ENCODE peak calls at places on chromosomes 6 and 20, in four cellular contexts. One of them, this sample, is unnamed.

GRCh38 chr6:39228992-39229767 is at the start of gene KCNK5:
- DNase-seq in H9: peak; percentile 94
- DNase-seq in fibroblast of the aortic adventitia: peak; percentile 10
- DNase-seq in GM06990: peak; percentile 83
- DNase-seq in this sample: peak; percentile 88

GRCh38 chr6:119184008-119184665 is 105.7 kb upstream of the FAM184A start:
- DNase-seq in H9: no peak
- DNase-seq in fibroblast of the aortic adventitia: no peak
- DNase-seq in GM06990: no peak
- DNase-seq in this sample: no peak

GRCh38 chr20:57560554-57561355 is at the start of gene PCK1:
- DNase-seq in H9: no peak
- DNase-seq in fibroblast of the aortic adventitia: peak; percentile 7
- DNase-seq in GM06990: no peak
- DNase-seq in this sample: no peak

GRCh38 chr6:81451787-81452186 is 300.7 kb downstream of the TENT5A start:
- DNase-seq in H9: no peak
- DNase-seq in fibroblast of the aortic adventitia: peak; percentile 95
- DNase-seq in GM06990: no peak
- DNase-seq in this sample: peak; percentile 36

GRCh38 chr20:50012282-50013263 is 29.8 kb downstream of the SNAI1 start:
- DNase-seq in H9: no peak
- DNase-seq in fibroblast of the aortic adventitia: no peak
- DNase-seq in GM06990: no peak
- DNase-seq in this sample: no peak

GRCh38 chr6:107869871-107870270 is 45.8 kb upstream of the SCML4 start:
- DNase-seq in H9: no peak
- DNase-seq in fibroblast of the aortic adventitia: no peak
- DNase-seq in GM06990: no peak
- DNase-seq in this sample: no peak

GRCh38 chr6:47407295-47408281 is 70.0 kb upstream of the CD2AP start:
- DNase-seq in H9: no peak
- DNase-seq in fibroblast of the aortic adventitia: peak; percentile 6
- DNase-seq in GM06990: no peak
- DNase-seq in this sample: no peak

GRCh38 chr6:42190784-42191183 is 4.0 kb downstream of the GUCA1B start:
- DNase-seq in H9: no peak
- DNase-seq in fibroblast of the aortic adventitia: peak; percentile 58
- DNase-seq in GM06990: no peak
- DNase-seq in this sample: no peak

GRCh38 chr6:91088515-91088914 is 501.6 kb upstream of the MAP3K7 start:
- DNase-seq in H9: no peak
- DNase-seq in fibroblast of the aortic adventitia: no peak
- DNase-seq in GM06990: no peak
- DNase-seq in this sample: no peak

GRCh38 chr6:144500886-144501285 is 215.8 kb downstream of the UTRN start:
- DNase-seq in H9: no peak
- DNase-seq in fibroblast of the aortic adventitia: no peak
- DNase-seq in GM06990: no peak
- DNase-seq in this sample: no peak

GRCh38 chr20:21325296-21325695 is 22.2 kb downstream of the XRN2 start:
- DNase-seq in H9: no peak
- DNase-seq in fibroblast of the aortic adventitia: peak; percentile 49
- DNase-seq in GM06990: no peak
- DNase-seq in this sample: no peak

GRCh38 chr20:50120935-50121693 is 8.2 kb upstream of the UBE2V1 start:
- DNase-seq in H9: peak; percentile 80
- DNase-seq in fibroblast of the aortic adventitia: peak; percentile 61
- DNase-seq in GM06990: no peak
- DNase-seq in this sample: peak; percentile 47

GRCh38 chr20:51182571-51182970 is 159.7 kb upstream of the KCNG1 start:
- DNase-seq in H9: no peak
- DNase-seq in fibroblast of the aortic adventitia: no peak
- DNase-seq in GM06990: no peak
- DNase-seq in this sample: no peak

GRCh38 chr6:67594366-67594765 is 1040.7 kb upstream of the ADGRB3 start:
- DNase-seq in H9: no peak
- DNase-seq in fibroblast of the aortic adventitia: peak; percentile 66
- DNase-seq in GM06990: no peak
- DNase-seq in this sample: no peak

DNA sequence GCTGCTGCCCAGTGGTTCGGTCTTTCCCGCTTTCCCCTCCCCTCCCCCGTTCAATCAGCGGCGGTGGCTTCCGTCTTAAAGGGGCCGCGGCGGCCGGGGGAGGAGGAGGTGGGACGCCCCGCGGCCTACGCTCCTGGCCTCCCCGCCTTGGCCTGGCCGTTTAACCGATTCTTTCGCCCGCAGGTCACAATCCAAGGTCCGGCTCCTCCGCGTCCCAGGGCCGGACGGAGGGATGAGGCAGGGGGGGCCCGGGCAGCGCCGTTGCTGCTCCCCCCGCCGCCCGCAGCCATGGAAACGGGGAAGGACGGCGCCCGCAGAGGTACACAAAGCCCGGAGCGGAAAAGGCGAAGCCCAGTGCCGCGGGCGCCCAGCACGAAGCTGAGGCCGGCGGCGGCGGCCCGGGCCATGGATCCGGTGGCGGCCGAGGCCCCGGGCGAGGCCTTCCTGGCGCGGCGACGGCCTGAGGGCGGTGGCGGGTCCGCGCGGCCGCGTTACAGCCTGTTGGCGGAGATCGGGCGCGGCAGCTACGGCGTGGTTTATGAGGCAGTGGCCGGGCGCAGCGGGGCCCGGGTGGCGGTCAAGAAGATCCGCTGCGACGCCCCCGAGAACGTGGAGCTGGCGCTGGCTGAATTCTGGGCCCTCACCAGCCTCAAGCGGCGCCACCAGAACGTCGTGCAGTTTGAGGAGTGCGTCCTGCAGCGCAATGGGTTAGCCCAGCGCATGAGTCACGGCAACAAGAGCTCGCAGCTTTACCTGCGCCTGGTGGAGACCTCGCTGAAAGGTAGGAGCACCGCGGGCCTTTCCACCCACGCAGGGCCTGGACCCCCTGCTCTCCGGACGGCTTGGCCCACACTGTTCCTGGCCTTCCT is 1.2 kb downstream of the STK35 start:
- DNase-seq in H9: peak; percentile 81
- DNase-seq in fibroblast of the aortic adventitia: peak; percentile 46
- DNase-seq in GM06990: peak; percentile 91
- DNase-seq in this sample: peak; percentile 96
- TF ChIP-seq CTCF in H9: no peak
- TF ChIP-seq CTCF in fibroblast of the aortic adventitia: no peak
- TF ChIP-seq CTCF in GM06990: no peak
- TF ChIP-seq CTCF in this sample: no peak

GRCh38 chr6:137489410-137490371 is 4.5 kb downstream of the OLIG3 start:
- DNase-seq in H9: peak; percentile 47
- DNase-seq in fibroblast of the aortic adventitia: no peak
- DNase-seq in GM06990: no peak
- DNase-seq in this sample: peak; percentile 28
- TF ChIP-seq CTCF in H9: no peak
- TF ChIP-seq CTCF in fibroblast of the aortic adventitia: no peak
- TF ChIP-seq CTCF in GM06990: no peak
- TF ChIP-seq CTCF in this sample: no peak

GRCh38 chr6:161141173-161141572 is 132.7 kb downstream of the AGPAT4 start:
- DNase-seq in H9: no peak
- DNase-seq in fibroblast of the aortic adventitia: no peak
- DNase-seq in GM06990: no peak
- DNase-seq in this sample: no peak

GRCh38 chr6:161140554-161140875 is 133.3 kb downstream of the AGPAT4 start:
- DNase-seq in H9: no peak
- DNase-seq in fibroblast of the aortic adventitia: no peak
- DNase-seq in GM06990: no peak
- DNase-seq in this sample: no peak

GRCh38 chr6:161138545-161139303 is 135.1 kb downstream of the AGPAT4 start:
- DNase-seq in H9: no peak
- DNase-seq in fibroblast of the aortic adventitia: no peak
- DNase-seq in GM06990: no peak
- DNase-seq in this sample: no peak

GRCh38 chr6:161139304-161139765 is 134.5 kb downstream of the AGPAT4 start:
- DNase-seq in H9: no peak
- DNase-seq in fibroblast of the aortic adventitia: no peak
- DNase-seq in GM06990: no peak
- DNase-seq in this sample: no peak

DNA sequence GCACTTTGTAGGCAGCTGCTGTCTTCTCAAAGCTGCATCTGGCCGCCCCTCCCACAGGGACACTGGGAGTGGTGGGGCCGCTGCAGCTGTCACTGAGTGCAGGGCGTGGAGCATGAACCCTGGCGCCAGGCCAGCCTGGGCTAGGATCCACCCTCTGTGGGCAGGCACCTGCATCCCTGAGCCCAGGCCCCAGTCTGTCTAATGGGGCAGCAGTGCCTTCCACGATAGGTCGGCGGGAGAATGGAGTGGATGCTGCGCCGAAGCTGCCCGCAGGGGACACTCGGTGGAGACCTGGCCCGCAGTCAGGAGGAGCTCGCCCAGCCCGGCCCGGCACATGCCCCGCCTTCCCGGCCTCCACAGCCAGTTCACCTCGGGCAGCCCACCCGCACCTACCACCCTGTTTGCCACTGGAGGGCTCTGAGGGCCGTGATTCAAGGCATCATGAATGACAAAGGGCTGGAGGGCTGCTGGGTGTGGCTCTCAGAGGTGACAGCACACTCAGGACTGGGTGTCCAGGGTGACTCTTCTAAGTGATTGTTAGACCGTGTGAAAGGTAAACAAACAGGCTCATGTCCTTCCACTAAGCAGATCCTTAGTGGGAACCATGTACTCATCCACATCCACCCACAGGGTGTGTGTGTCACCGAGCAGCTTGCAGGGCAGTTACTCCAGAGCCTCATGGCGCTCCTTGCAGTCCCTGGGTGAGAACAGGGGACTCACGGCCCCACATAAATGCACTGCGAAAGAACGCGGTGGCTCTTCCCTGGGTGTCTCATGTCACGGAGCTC is 133.9 kb downstream of the AGPAT4 start:
- DNase-seq in H9: peak; percentile 61
- DNase-seq in fibroblast of the aortic adventitia: no peak
- DNase-seq in GM06990: no peak
- DNase-seq in this sample: no peak
- TF ChIP-seq CTCF in H9: no peak
- TF ChIP-seq CTCF in fibroblast of the aortic adventitia: no peak
- TF ChIP-seq CTCF in GM06990: no peak
- TF ChIP-seq CTCF in this sample: no peak

GRCh38 chr20:3560162-3560561 is 89.3 kb downstream of the ATRN start:
- DNase-seq in H9: no peak
- DNase-seq in fibroblast of the aortic adventitia: no peak
- DNase-seq in GM06990: no peak
- DNase-seq in this sample: no peak

GRCh38 chr20:3565851-3566250 is 95.0 kb downstream of the ATRN start:
- DNase-seq in H9: no peak
- DNase-seq in fibroblast of the aortic adventitia: no peak
- DNase-seq in GM06990: no peak
- DNase-seq in this sample: no peak

GRCh38 chr20:3563113-3563512 is 92.3 kb downstream of the ATRN start:
- DNase-seq in H9: no peak
- DNase-seq in fibroblast of the aortic adventitia: no peak
- DNase-seq in GM06990: no peak
- DNase-seq in this sample: no peak

GRCh38 chr20:3560578-3560977 is 89.8 kb downstream of the ATRN start:
- DNase-seq in H9: no peak
- DNase-seq in fibroblast of the aortic adventitia: peak; percentile 4
- DNase-seq in GM06990: no peak
- DNase-seq in this sample: no peak

GRCh38 chr20:3563548-3564177 is 92.8 kb downstream of the ATRN start:
- DNase-seq in H9: no peak
- DNase-seq in fibroblast of the aortic adventitia: peak; percentile 71
- DNase-seq in GM06990: no peak
- DNase-seq in this sample: peak; percentile 42
- TF ChIP-seq CTCF in H9: peak; percentile 85
- TF ChIP-seq CTCF in fibroblast of the aortic adventitia: peak; percentile 75
- TF ChIP-seq CTCF in GM06990: peak; percentile 71
- TF ChIP-seq CTCF in this sample: peak; percentile 68

GRCh38 chr6:85118233-85118632 is 331.6 kb upstream of the NT5E start:
- DNase-seq in H9: peak; percentile 41
- DNase-seq in fibroblast of the aortic adventitia: no peak
- DNase-seq in GM06990: no peak
- DNase-seq in this sample: no peak
- TF ChIP-seq CTCF in H9: peak; percentile 66
- TF ChIP-seq CTCF in fibroblast of the aortic adventitia: no peak
- TF ChIP-seq CTCF in GM06990: peak; percentile 29
- TF ChIP-seq CTCF in this sample: peak; percentile 14

DNA sequence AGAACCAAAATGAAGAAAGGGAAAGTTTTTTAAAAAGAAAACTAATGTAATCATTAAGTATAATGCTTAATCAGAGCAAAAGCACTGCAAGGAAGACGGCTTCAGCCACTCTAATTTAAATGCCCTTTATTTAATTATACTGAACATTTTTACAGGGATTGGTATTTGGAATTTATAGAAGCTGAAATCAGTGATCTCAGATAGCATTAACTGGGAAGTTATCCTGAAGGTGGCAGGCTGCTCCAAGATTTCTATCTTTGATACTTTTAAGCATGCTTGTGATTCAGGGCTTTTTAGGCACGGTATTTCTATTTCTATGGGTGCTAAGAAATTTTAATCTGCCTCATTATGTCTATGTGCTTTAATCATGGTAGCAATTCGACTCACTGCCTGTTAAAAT is 1.3 kb upstream of the NDUFAF4 start:
- DNase-seq in H9: no peak
- DNase-seq in fibroblast of the aortic adventitia: peak; percentile 76
- DNase-seq in GM06990: no peak
- DNase-seq in this sample: peak; percentile 19
- TF ChIP-seq CTCF in H9: peak; percentile 68
- TF ChIP-seq CTCF in fibroblast of the aortic adventitia: peak; percentile 55
- TF ChIP-seq CTCF in GM06990: peak; percentile 27
- TF ChIP-seq CTCF in this sample: peak; percentile 30

GRCh38 chr6:29965873-29966601 is 23.7 kb downstream of the HLA-A start:
- DNase-seq in H9: peak; percentile 61
- DNase-seq in fibroblast of the aortic adventitia: peak; percentile 51
- DNase-seq in GM06990: peak; percentile 57
- DNase-seq in this sample: no peak

GRCh38 chr6:29968130-29968529 is 25.8 kb downstream of the HLA-A start:
- DNase-seq in H9: no peak
- DNase-seq in fibroblast of the aortic adventitia: peak; percentile 31
- DNase-seq in GM06990: no peak
- DNase-seq in this sample: no peak

GRCh38 chr6:29964904-29965872 is 22.9 kb downstream of the HLA-A start:
- DNase-seq in H9: peak; percentile 86
- DNase-seq in fibroblast of the aortic adventitia: peak; percentile 86
- DNase-seq in GM06990: peak; percentile 67
- DNase-seq in this sample: peak; percentile 78

GRCh38 chr6:29968905-29969304 is 26.6 kb downstream of the HLA-A start:
- DNase-seq in H9: no peak
- DNase-seq in fibroblast of the aortic adventitia: no peak
- DNase-seq in GM06990: no peak
- DNase-seq in this sample: no peak

DNA sequence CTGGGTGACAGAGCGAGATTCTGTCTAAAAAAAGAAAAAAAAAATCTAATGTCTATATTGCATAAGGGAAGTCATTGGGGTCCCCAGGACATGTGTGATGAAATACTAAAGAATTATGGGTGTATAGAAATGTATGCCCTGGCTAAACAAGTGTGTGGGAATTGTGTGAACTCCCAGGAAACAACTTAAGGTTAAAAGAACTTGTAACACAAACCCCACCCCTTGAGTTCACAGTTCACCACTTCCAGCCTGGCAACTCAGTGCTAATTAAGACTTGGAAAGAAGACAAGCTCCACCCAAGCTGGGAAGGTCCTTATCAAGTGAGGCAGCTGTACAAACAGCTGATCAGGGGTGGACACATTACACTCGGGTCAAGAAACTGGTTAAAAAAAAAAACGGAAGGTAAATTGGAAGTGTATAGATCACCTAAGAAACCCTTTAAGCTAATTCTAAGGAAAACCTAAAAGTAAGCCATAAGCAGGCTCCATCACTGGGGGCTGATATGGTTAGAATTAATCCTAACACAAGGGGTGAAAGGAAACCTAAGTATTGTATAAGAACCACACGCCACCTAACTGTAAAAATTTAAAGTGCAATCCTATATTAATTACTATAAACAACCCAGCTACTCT is 25.2 kb downstream of the HLA-A start:
- DNase-seq in H9: no peak
- DNase-seq in fibroblast of the aortic adventitia: no peak
- DNase-seq in GM06990: no peak
- DNase-seq in this sample: no peak
- TF ChIP-seq CTCF in H9: no peak
- TF ChIP-seq CTCF in fibroblast of the aortic adventitia: no peak
- TF ChIP-seq CTCF in GM06990: peak; percentile 14
- TF ChIP-seq CTCF in this sample: peak; percentile 27

This sample was measured in GM13977.